ENCODE peak calls at places on chromosomes 6 and 20, in seven cellular contexts. B is WTC11, L is A549, P is HepG2, Q is K562, Y is IMR-90, H is GM12878. N is an unnamed sample.

GRCh38 chr6:9621276-9621675 is 793.6 kb downstream of the TFAP2A start:
- DNase-seq in B (no peak), L (no peak), P (no peak), Q (no peak), Y (peak), H (no peak), N (no peak)

GRCh38 chr6:20700375-20700774 is 166.1 kb downstream of the CDKAL1 start:
- DNase-seq in B (no peak), L (no peak), P (no peak), Q (no peak), Y (no peak), H (no peak), N (no peak)

GRCh38 chr6:164164921-164165320 is 750.4 kb downstream of the QKI start:
- DNase-seq in B (no peak), L (no peak), P (no peak), Q (no peak), Y (no peak), H (no peak), N (no peak)

GRCh38 chr6:13466304-13467215 is 20.8 kb downstream of the GFOD1 start:
- DNase-seq in B (no peak), L (no peak), P (no peak), Q (no peak), Y (no peak), H (no peak), N (no peak)

GRCh38 chr6:7389451-7390217 is at the start of the genes CAGE1 and RIOK1:
- DNase-seq in B (peak), L (peak), P (peak), Q (peak), Y (peak), H (peak), N (peak)

GRCh38 chr6:141118991-141119390 is 1013.7 kb upstream of the GJE1 start:
- DNase-seq in B (no peak), L (no peak), P (no peak), Q (no peak), Y (no peak), H (no peak), N (no peak)

GRCh38 chr6:28258877-28259777 is at the start of gene NKAPL:
- DNase-seq in B (peak), L (no peak), P (no peak), Q (no peak), Y (peak), H (no peak), N (no peak)

GRCh38 chr6:52634211-52634610 is 36.7 kb upstream of the TMEM14A start:
- DNase-seq in B (no peak), L (no peak), P (no peak), Q (no peak), Y (peak), H (no peak), N (no peak)

GRCh38 chr6:73929421-73929820 is 233.4 kb downstream of the CD109 start:
- DNase-seq in B (no peak), L (no peak), P (no peak), Q (no peak), Y (peak), H (no peak), N (no peak)

GRCh38 chr6:13624871-13625288 is 9.7 kb downstream of the NOL7 start:
- DNase-seq in B (peak), L (peak), P (peak), Q (peak), Y (peak), H (no peak), N (peak)

GRCh38 chr20:64210661-64211369 is 44.7 kb upstream of the PCMTD2 start:
- DNase-seq in B (no peak), L (no peak), P (no peak), Q (no peak), Y (no peak), H (no peak), N (no peak)

GRCh38 chr20:10970109-10970508 is 296.3 kb upstream of the JAG1 start:
- DNase-seq in B (no peak), L (no peak), P (no peak), Q (no peak), Y (peak), H (no peak), N (no peak)

GRCh38 chr6:12584631-12585405 is 131.7 kb upstream of the PHACTR1 start:
- DNase-seq in B (no peak), L (no peak), P (no peak), Q (no peak), Y (no peak), H (no peak), N (no peak)

GRCh38 chr6:150366118-150366778 is 2.6 kb upstream of the IYD start:
- DNase-seq in B (no peak), L (no peak), P (no peak), Q (no peak), Y (no peak), H (no peak), N (no peak)

GRCh38 chr6:103215835-103216234 is 1643.9 kb downstream of the HACE1 start:
- DNase-seq in B (no peak), L (no peak), P (no peak), Q (no peak), Y (no peak), H (no peak), N (no peak)

GRCh38 chr6:46757206-46757564 is 10.5 kb downstream of the ANKRD66 start:
- DNase-seq in B (no peak), L (no peak), P (no peak), Q (no peak), Y (no peak), H (no peak), N (no peak)

GRCh38 chr6:33428219-33428890 is 8.5 kb downstream of the SYNGAP1 start:
- DNase-seq in B (no peak), L (peak), P (peak), Q (peak), Y (no peak), H (no peak), N (peak)

GRCh38 chr6:150038202-150038830 is 13.0 kb upstream of the RAET1L start:
- DNase-seq in B (peak), L (no peak), P (no peak), Q (no peak), Y (no peak), H (no peak), N (no peak)

GRCh38 chr20:41540916-41541315 is 77.3 kb downstream of the CHD6 start:
- DNase-seq in B (no peak), L (no peak), P (no peak), Q (no peak), Y (no peak), H (no peak), N (peak)

GRCh38 chr20:38685853-38686473 is 38.3 kb upstream of the SLC32A1 start:
- DNase-seq in B (peak), L (peak), P (peak), Q (peak), Y (peak), H (no peak), N (no peak)

GRCh38 chr20:34268145-34268544 is 26.9 kb downstream of the ASIP start:
- DNase-seq in B (no peak), L (no peak), P (no peak), Q (no peak), Y (no peak), H (no peak), N (no peak)

GRCh38 chr20:59993736-59994484 is 35.7 kb downstream of the CDH26 start:
- DNase-seq in B (peak), L (no peak), P (no peak), Q (no peak), Y (no peak), H (no peak), N (no peak)

GRCh38 chr6:5968817-5969726 is 37.7 kb downstream of the NRN1 start:
- DNase-seq in B (no peak), L (no peak), P (no peak), Q (no peak), Y (no peak), H (no peak), N (no peak)

GRCh38 chr6:52512199-52512598 is 64.7 kb downstream of the TRAM2 start:
- DNase-seq in B (no peak), L (peak), P (no peak), Q (peak), Y (peak), H (no peak), N (no peak)

GRCh38 chr20:37362821-37363220 is 16.9 kb downstream of the SRC start:
- DNase-seq in B (peak), L (no peak), P (no peak), Q (no peak), Y (no peak), H (no peak), N (no peak)

GRCh38 chr6:5552243-5552642 is 290.9 kb downstream of the FARS2 start:
- DNase-seq in B (no peak), L (no peak), P (no peak), Q (no peak), Y (no peak), H (no peak), N (no peak)

GRCh38 chr6:13014551-13015378 is 298.2 kb downstream of the PHACTR1 start:
- DNase-seq in B (peak), L (no peak), P (no peak), Q (no peak), Y (no peak), H (no peak), N (peak)

GRCh38 chr6:16322666-16323312 is 84.4 kb downstream of the GMPR start:
- DNase-seq in B (no peak), L (no peak), P (no peak), Q (peak), Y (peak), H (no peak), N (no peak)

GRCh38 chr6:143542915-143543314 is 31.4 kb upstream of the FUCA2 start:
- DNase-seq in B (no peak), L (no peak), P (no peak), Q (no peak), Y (peak), H (no peak), N (no peak)

GRCh38 chr6:81624443-81624842 is 128.0 kb downstream of the TENT5A start:
- DNase-seq in B (no peak), L (no peak), P (no peak), Q (no peak), Y (peak), H (no peak), N (no peak)

GRCh38 chr20:35511814-35512420 is 17.5 kb downstream of the C20orf173 start:
- DNase-seq in B (peak), L (peak), P (peak), Q (peak), Y (peak), H (no peak), N (peak)

GRCh38 chr6:160343144-160343543 is 5.0 kb upstream of the SLC22A3 start:
- DNase-seq in B (no peak), L (no peak), P (no peak), Q (no peak), Y (no peak), H (no peak), N (no peak)

GRCh38 chr20:877814-878213 is 38.3 kb downstream of the ANGPT4 start:
- DNase-seq in B (no peak), L (no peak), P (no peak), Q (no peak), Y (no peak), H (no peak), N (no peak)

GRCh38 chr20:16611832-16612231 is 38.6 kb upstream of the KIF16B start:
- DNase-seq in B (no peak), L (no peak), P (no peak), Q (no peak), Y (no peak), H (no peak), N (no peak)

GRCh38 chr6:33720998-33721397 is 9.5 kb upstream of the UQCC2 start:
- DNase-seq in B (no peak), L (no peak), P (no peak), Q (no peak), Y (no peak), H (no peak), N (no peak)

GRCh38 chr6:11585426-11586016 is 48.0 kb downstream of the TMEM170B start:
- DNase-seq in B (no peak), L (peak), P (peak), Q (peak), Y (peak), H (peak), N (peak)

GRCh38 chr6:158722176-158722729 is 72.4 kb downstream of the SYTL3 start:
- DNase-seq in B (no peak), L (no peak), P (no peak), Q (no peak), Y (no peak), H (no peak), N (no peak)

DNA sequence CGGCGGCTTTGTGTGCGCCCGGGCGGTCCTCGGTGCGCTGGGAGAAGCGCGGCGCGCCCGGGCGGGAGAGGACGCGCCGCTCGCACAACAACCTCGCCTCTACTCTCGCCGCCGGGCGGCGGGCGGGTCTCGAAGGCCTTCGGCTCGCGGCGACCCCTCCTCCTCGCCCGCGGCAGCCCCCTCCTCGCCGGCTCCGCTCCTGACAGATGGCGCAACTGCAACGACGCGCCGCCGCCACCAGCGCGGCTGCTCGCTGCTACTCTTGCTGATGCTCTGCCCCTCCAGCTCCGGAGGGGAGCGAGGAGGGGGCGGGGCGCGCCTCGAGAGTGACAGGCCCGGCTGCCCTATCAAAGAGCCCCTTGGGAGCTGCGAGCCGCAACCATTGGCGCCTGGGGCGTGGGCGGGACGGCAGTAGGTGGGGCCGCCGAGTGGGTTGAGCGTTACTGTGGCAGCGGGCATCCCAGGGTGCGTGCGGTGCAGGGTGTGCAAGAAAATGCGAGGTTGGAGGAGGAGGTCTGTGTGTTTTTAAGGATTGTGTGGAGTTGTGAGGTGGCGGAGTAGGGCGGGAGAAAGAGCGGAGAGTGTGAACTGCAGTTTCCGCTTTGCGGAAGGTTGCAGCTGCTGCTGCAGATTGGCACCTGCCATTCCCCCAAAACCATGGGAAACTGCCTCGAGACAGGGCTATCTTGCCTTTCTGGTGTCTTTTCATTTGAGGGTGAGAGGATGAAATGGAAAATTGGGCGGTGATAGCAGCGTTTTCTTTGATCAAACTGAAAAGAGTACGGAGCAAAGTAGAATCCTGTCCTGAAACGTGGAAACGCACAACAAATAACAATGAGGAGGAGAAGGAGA is at the start of gene FYN:
- DNase-seq in B (peak), L (peak), P (peak), Q (peak), Y (peak), H (peak), N (peak)
- TF ChIP-seq USF2 in B (no peak), L (no peak), P (no peak), Q (no peak), Y (no peak), H (no peak), N (no peak)

GRCh38 chr6:71486466-71486865 is 197.9 kb downstream of the OGFRL1 start:
- DNase-seq in B (no peak), L (no peak), P (no peak), Q (no peak), Y (peak), H (no peak), N (no peak)

GRCh38 chr6:71480577-71480976 is 192.0 kb downstream of the OGFRL1 start:
- DNase-seq in B (no peak), L (no peak), P (no peak), Q (no peak), Y (no peak), H (no peak), N (no peak)

GRCh38 chr6:71481021-71481420 is 192.4 kb downstream of the OGFRL1 start:
- DNase-seq in B (no peak), L (no peak), P (no peak), Q (no peak), Y (no peak), H (no peak), N (no peak)

GRCh38 chr6:71481801-71482200 is 193.2 kb downstream of the OGFRL1 start:
- DNase-seq in B (no peak), L (no peak), P (no peak), Q (no peak), Y (no peak), H (no peak), N (no peak)

DNA sequence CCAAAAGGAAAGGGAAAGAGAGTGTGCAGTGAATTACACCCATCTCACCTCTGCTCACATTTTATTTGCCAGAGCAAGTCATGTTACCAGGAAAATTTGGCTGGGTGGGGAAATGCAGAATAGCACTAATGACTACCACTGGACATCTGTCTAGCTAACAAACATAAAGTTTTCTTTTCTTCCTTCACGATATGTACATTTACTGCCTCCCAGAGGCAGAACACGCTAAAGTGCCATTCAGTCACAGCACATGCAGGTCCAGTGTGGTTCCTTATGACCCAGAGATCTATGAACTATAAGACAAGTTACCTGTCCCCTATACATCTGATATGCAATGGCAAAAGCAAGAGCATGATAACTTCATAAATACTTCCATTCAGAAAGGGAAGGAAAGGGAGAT is 194.1 kb downstream of the OGFRL1 start:
- DNase-seq in B (no peak), L (no peak), P (no peak), Q (no peak), Y (no peak), H (no peak), N (no peak)
- TF ChIP-seq USF2 in B (no peak), L (no peak), P (no peak), Q (no peak), Y (no peak), H (no peak), N (no peak)

GRCh38 chr20:3812259-3812681 is 8.1 kb upstream of the AP5S1 start:
- DNase-seq in B (no peak), L (no peak), P (no peak), Q (no peak), Y (no peak), H (no peak), N (peak)

GRCh38 chr20:3813758-3814581 is 6.4 kb upstream of the AP5S1 start:
- DNase-seq in B (no peak), L (no peak), P (no peak), Q (no peak), Y (no peak), H (no peak), N (no peak)

GRCh38 chr20:3812975-3813599 is 7.3 kb upstream of the AP5S1 start:
- DNase-seq in B (no peak), L (no peak), P (no peak), Q (no peak), Y (no peak), H (no peak), N (no peak)

GRCh38 chr20:3808544-3808943 is 11.8 kb upstream of the AP5S1 start:
- DNase-seq in B (no peak), L (no peak), P (no peak), Q (no peak), Y (no peak), H (no peak), N (no peak)

DNA sequence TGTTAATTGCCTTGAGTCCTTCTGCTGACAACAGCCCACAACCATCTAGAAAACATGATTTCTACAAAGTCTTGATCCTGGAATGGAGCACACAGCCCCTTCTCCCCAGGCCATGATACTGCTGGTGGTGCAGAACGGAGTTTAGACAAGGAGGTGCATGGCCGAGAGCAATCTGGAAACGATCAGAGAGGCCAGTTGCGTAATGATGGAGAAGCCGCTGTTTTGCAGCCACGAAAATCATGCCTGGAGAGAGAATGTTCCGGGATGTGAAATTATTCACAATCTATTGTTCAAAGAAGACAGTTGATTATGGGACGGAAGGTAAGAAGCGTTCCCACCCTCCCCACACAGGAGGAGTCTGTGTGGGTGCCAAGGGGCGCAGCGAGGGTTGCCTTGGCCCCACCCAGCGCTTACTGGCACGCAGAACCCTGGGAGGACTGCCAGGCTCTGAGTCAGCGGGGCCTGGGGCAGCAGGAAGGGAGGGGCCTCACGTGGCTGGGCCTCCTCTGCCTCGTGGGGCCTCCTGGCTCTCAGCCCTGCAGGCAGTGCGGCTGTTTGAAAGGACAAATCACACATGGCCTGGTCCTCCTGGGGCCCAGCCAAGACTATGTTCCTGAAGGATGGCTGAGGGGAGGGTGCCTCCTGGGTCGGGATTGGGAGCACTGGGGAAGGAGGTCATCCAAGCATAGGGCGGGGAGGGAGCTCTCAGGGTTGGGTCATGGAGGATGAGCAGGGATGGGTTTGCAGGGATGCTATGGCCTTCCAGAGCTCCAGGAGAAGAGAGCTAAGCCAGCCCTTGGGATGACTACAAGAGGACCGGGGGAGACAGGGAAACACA is 8.7 kb upstream of the AP5S1 start:
- DNase-seq in B (no peak), L (peak), P (peak), Q (peak), Y (peak), H (no peak), N (peak)
- TF ChIP-seq USF2 in B (no peak), L (peak), P (peak), Q (peak), Y (peak), H (no peak), N (peak)

GRCh38 chr20:21511850-21512633 is 1.8 kb downstream of the NKX2-2 start:
- DNase-seq in B (peak), L (no peak), P (no peak), Q (no peak), Y (no peak), H (no peak), N (peak)

GRCh38 chr20:21510414-21510971 is 3.4 kb downstream of the NKX2-2 start:
- DNase-seq in B (peak), L (no peak), P (no peak), Q (no peak), Y (no peak), H (no peak), N (peak)

GRCh38 chr20:21512634-21513180 is 1.2 kb downstream of the NKX2-2 start:
- DNase-seq in B (no peak), L (no peak), P (no peak), Q (no peak), Y (no peak), H (no peak), N (peak)

GRCh38 chr20:21510995-21511394 is 2.9 kb downstream of the NKX2-2 start:
- DNase-seq in B (no peak), L (no peak), P (no peak), Q (no peak), Y (no peak), H (no peak), N (no peak)

DNA sequence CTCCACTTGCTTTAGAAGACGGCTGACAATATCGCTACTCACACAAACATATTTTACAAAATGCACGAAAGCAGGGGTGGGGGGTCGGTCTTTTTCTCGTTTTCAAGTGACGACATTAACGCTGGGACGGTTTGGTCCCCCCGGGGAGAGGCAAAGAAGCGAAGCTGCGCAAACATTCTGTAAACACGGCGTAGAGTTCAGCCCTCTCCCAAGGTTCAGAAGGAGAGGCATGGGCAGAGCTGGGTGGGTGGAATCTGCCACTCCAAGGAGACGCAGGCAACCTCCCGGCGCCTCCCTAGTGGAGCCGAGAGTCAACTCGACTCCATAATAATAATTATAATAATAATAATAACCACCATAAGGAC is 2.4 kb downstream of the NKX2-2 start:
- DNase-seq in B (no peak), L (no peak), P (no peak), Q (no peak), Y (no peak), H (no peak), N (peak)
- TF ChIP-seq USF2 in B (no peak), L (no peak), P (no peak), Q (no peak), Y (no peak), H (no peak), N (no peak)

GRCh38 chr20:61582196-61582923 is 330.3 kb downstream of the CDH4 start:
- DNase-seq in B (no peak), L (no peak), P (no peak), Q (no peak), Y (no peak), H (no peak), N (no peak)
- TF ChIP-seq USF2 in B (no peak), L (no peak), P (no peak), Q (no peak), Y (no peak), H (no peak), N (no peak)